ENCODE peak calls at places on chromosomes 4 and X, in nine cellular contexts. N, F, H, Z, D, Y, G, V and I are unnamed samples.

GRCh38 chrX:129792586-129793291 is 13.0 kb downstream of the SASH3 start:
- DNase-seq in N (no peak), F (no peak), H (no peak), Z (no peak), D (no peak), Y (no peak), G (no peak), V (no peak), I (no peak)

GRCh38 chr4:21470531-21470930 is 478.0 kb downstream of the KCNIP4 start:
- DNase-seq in N (no peak), F (peak; percentile 10), H (peak; percentile 80), Z (no peak), D (no peak), Y (no peak), G (no peak), V (no peak), I (no peak)

GRCh38 chr4:139606600-139607301 is 50.7 kb upstream of the SETD7 start:
- DNase-seq in N (peak; percentile 10), F (peak; percentile 59), H (peak; percentile 82), Z (no peak), D (no peak), Y (no peak), G (no peak), V (no peak), I (no peak)

GRCh38 chrX:9847071-9847470 is 60.8 kb downstream of the SHROOM2 start:
- DNase-seq in N (no peak), F (no peak), H (no peak), Z (no peak), D (no peak), Y (no peak), G (no peak), V (no peak), I (no peak)

GRCh38 chr4:20698382-20698781 is 1.9 kb upstream of the PACRGL start:
- DNase-seq in N (no peak), F (no peak), H (peak; percentile 36), Z (no peak), D (no peak), Y (no peak), G (no peak), V (no peak), I (no peak)

GRCh38 chr4:76597423-76597979 is 162.5 kb downstream of the SHROOM3 start:
- DNase-seq in N (no peak), F (no peak), H (no peak), Z (no peak), D (no peak), Y (no peak), G (no peak), V (no peak), I (no peak)

GRCh38 chrX:22300130-22300529 is 27.4 kb downstream of the CBLL2 start:
- DNase-seq in N (peak; percentile 8), F (peak; percentile 45), H (peak; percentile 51), Z (no peak), D (no peak), Y (no peak), G (no peak), V (no peak), I (no peak)

GRCh38 chrX:153526801-153527599 is 9.6 kb downstream of the ATP2B3 start:
- DNase-seq in N (no peak), F (no peak), H (no peak), Z (no peak), D (no peak), Y (no peak), G (no peak), V (no peak), I (no peak)

GRCh38 chrX:30967516-30967915 is 78.5 kb upstream of the TAB3 start:
- DNase-seq in N (no peak), F (no peak), H (no peak), Z (no peak), D (no peak), Y (no peak), G (no peak), V (no peak), I (no peak)

GRCh38 chr4:152421576-152421975 is 114.3 kb downstream of the FBXW7 start:
- DNase-seq in N (no peak), F (no peak), H (no peak), Z (no peak), D (no peak), Y (no peak), G (no peak), V (no peak), I (no peak)

GRCh38 chrX:52852110-52852872 is 15.6 kb downstream of the XAGE3 start:
- DNase-seq in N (no peak), F (no peak), H (peak; percentile 30), Z (no peak), D (no peak), Y (no peak), G (no peak), V (no peak), I (no peak)

GRCh38 chrX:71671043-71671829 is 3.9 kb downstream of the LOC101059915 start:
- DNase-seq in N (no peak), F (no peak), H (no peak), Z (no peak), D (no peak), Y (peak; percentile 50), G (no peak), V (no peak), I (no peak)

GRCh38 chrX:130055103-130055502 is 55.2 kb downstream of the ELF4 start:
- DNase-seq in N (no peak), F (peak; percentile 37), H (peak; percentile 35), Z (no peak), D (no peak), Y (no peak), G (no peak), V (peak; percentile 46), I (no peak)

GRCh38 chrX:47194388-47194787 is 759 bp downstream of the UBA1 start:
- DNase-seq in N (no peak), F (no peak), H (no peak), Z (no peak), D (no peak), Y (no peak), G (no peak), V (no peak), I (no peak)

GRCh38 chrX:46626566-46626965 is 53.0 kb downstream of the CHST7 start:
- DNase-seq in N (no peak), F (no peak), H (no peak), Z (no peak), D (no peak), Y (no peak), G (no peak), V (no peak), I (no peak)

GRCh38 chrX:47560179-47560830 is 700 bp upstream of the ARAF start:
- DNase-seq in N (no peak), F (no peak), H (no peak), Z (no peak), D (no peak), Y (no peak), G (no peak), V (no peak), I (no peak)

GRCh38 chr4:3413675-3414420 is 27.9 kb upstream of the HGFAC start:
- DNase-seq in N (no peak), F (no peak), H (no peak), Z (no peak), D (no peak), Y (no peak), G (peak; percentile 50), V (no peak), I (no peak)

GRCh38 chrX:84133023-84133422 is 55.0 kb downstream of the RPS6KA6 start:
- DNase-seq in N (no peak), F (no peak), H (no peak), Z (no peak), D (no peak), Y (no peak), G (no peak), V (no peak), I (no peak)

GRCh38 chr4:149754526-149754925 is 61.1 kb downstream of the IQCM start:
- DNase-seq in N (no peak), F (peak; percentile 16), H (peak; percentile 36), Z (no peak), D (no peak), Y (no peak), G (no peak), V (no peak), I (no peak)

GRCh38 chr4:165784672-165785071 is 88.4 kb upstream of the TLL1 start:
- DNase-seq in N (peak; percentile 64), F (no peak), H (peak; percentile 30), Z (no peak), D (no peak), Y (no peak), G (no peak), V (no peak), I (no peak)

GRCh38 chr4:153757407-153757806 is 2.4 kb downstream of the RNF175 start:
- DNase-seq in N (no peak), F (no peak), H (no peak), Z (no peak), D (no peak), Y (no peak), G (no peak), V (no peak), I (no peak)

GRCh38 chrX:21865436-21865835 is 9.6 kb downstream of the YY2 start:
- DNase-seq in N (no peak), F (no peak), H (no peak), Z (no peak), D (no peak), Y (no peak), G (no peak), V (no peak), I (no peak)

GRCh38 chrX:93585661-93586060 is 87.7 kb downstream of the NAP1L3 start:
- DNase-seq in N (no peak), F (peak; percentile 8), H (peak; percentile 16), Z (no peak), D (no peak), Y (no peak), G (no peak), V (no peak), I (no peak)

GRCh38 chr4:122625156-122625555 is 4.3 kb upstream of the IL21 start:
- DNase-seq in N (no peak), F (peak; percentile 49), H (peak; percentile 72), Z (no peak), D (no peak), Y (no peak), G (no peak), V (no peak), I (no peak)

GRCh38 chrX:37388413-37388812 is 39.2 kb downstream of the PRRG1 start:
- DNase-seq in N (no peak), F (no peak), H (no peak), Z (no peak), D (no peak), Y (no peak), G (no peak), V (no peak), I (no peak)

GRCh38 chr4:170887396-170887795 is 797.6 kb upstream of the AADAT start:
- DNase-seq in N (no peak), F (no peak), H (no peak), Z (no peak), D (no peak), Y (no peak), G (no peak), V (no peak), I (no peak)

GRCh38 chr4:153273736-153274135 is 69.5 kb downstream of the TRIM2 start:
- DNase-seq in N (no peak), F (no peak), H (no peak), Z (no peak), D (no peak), Y (no peak), G (no peak), V (no peak), I (no peak)

GRCh38 chr4:139816856-139817255 is 151.2 kb downstream of the MGST2 start:
- DNase-seq in N (no peak), F (no peak), H (no peak), Z (no peak), D (no peak), Y (no peak), G (no peak), V (no peak), I (no peak)

GRCh38 chr4:12053951-12054350 is 625.3 kb upstream of the HS3ST1 start:
- DNase-seq in N (no peak), F (no peak), H (no peak), Z (no peak), D (no peak), Y (no peak), G (no peak), V (no peak), I (no peak)

GRCh38 chr4:8585186-8585585 is 5.0 kb downstream of the GPR78 start:
- DNase-seq in N (no peak), F (no peak), H (no peak), Z (no peak), D (no peak), Y (no peak), G (no peak), V (no peak), I (no peak)

GRCh38 chrX:133394765-133395164 is 20.5 kb downstream of the GPC4 start:
- DNase-seq in N (no peak), F (no peak), H (no peak), Z (no peak), D (no peak), Y (no peak), G (no peak), V (no peak), I (no peak)